ENCODE peak calls at places on chromosomes 12 and 14, in eight cellular contexts. One of them, this sample, is unnamed.

GRCh38 chr12:117564885-117565284 is 203.5 kb upstream of the NOS1 start:
- DNase-seq in SW480: no peak
- DNase-seq in stimulated activated CD4-positive, alpha-beta T cell treated with anti-CD3 and anti-CD28 coated beads, Interleukin-1b, Interleukin-23, amount 100 ng/mL, for 24 hours: no peak
- DNase-seq in OCI-M1: no peak
- DNase-seq in cardiac fibroblast: no peak
- DNase-seq in iPS DF 19.7: no peak
- DNase-seq in NCI-H774: no peak
- DNase-seq in Caki2: no peak
- DNase-seq in this sample: no peak

GRCh38 chr12:69987453-69988102 is 162.6 kb downstream of the MYRFL start:
- DNase-seq in Caki2: peak
- DNase-seq in OCI-M1: no peak
- DNase-seq in cardiac fibroblast: peak
- DNase-seq in stimulated activated CD4-positive, alpha-beta T cell treated with anti-CD3 and anti-CD28 coated beads, Interleukin-1b, Interleukin-23, amount 100 ng/mL, for 24 hours: no peak
- DNase-seq in SW480: peak
- DNase-seq in iPS DF 19.7: no peak
- DNase-seq in NCI-H774: no peak
- DNase-seq in this sample: no peak

GRCh38 chr14:28651148-28651547 is 115.4 kb upstream of the FOXG1 start:
- DNase-seq in NCI-H774: no peak
- DNase-seq in iPS DF 19.7: no peak
- DNase-seq in SW480: no peak
- DNase-seq in OCI-M1: no peak
- DNase-seq in stimulated activated CD4-positive, alpha-beta T cell treated with anti-CD3 and anti-CD28 coated beads, Interleukin-1b, Interleukin-23, amount 100 ng/mL, for 24 hours: no peak
- DNase-seq in Caki2: no peak
- DNase-seq in cardiac fibroblast: peak
- DNase-seq in this sample: no peak

GRCh38 chr12:103505371-103506236 is 9.8 kb upstream of the C12orf42 start:
- DNase-seq in Caki2: no peak
- DNase-seq in NCI-H774: no peak
- DNase-seq in OCI-M1: no peak
- DNase-seq in iPS DF 19.7: no peak
- DNase-seq in cardiac fibroblast: no peak
- DNase-seq in SW480: peak
- DNase-seq in stimulated activated CD4-positive, alpha-beta T cell treated with anti-CD3 and anti-CD28 coated beads, Interleukin-1b, Interleukin-23, amount 100 ng/mL, for 24 hours: peak
- DNase-seq in this sample: no peak

GRCh38 chr12:8899835-8900234 is 14.5 kb upstream of the PHC1 start:
- DNase-seq in Caki2: no peak
- DNase-seq in stimulated activated CD4-positive, alpha-beta T cell treated with anti-CD3 and anti-CD28 coated beads, Interleukin-1b, Interleukin-23, amount 100 ng/mL, for 24 hours: no peak
- DNase-seq in OCI-M1: peak
- DNase-seq in cardiac fibroblast: no peak
- DNase-seq in SW480: no peak
- DNase-seq in iPS DF 19.7: no peak
- DNase-seq in NCI-H774: no peak
- DNase-seq in this sample: no peak

GRCh38 chr12:94338395-94338794 is 121.3 kb downstream of the CEP83 start:
- DNase-seq in Caki2: no peak
- DNase-seq in OCI-M1: no peak
- DNase-seq in SW480: no peak
- DNase-seq in stimulated activated CD4-positive, alpha-beta T cell treated with anti-CD3 and anti-CD28 coated beads, Interleukin-1b, Interleukin-23, amount 100 ng/mL, for 24 hours: no peak
- DNase-seq in NCI-H774: no peak
- DNase-seq in iPS DF 19.7: no peak
- DNase-seq in cardiac fibroblast: no peak
- DNase-seq in this sample: no peak

GRCh38 chr12:51848843-51849735 is 571 bp upstream of the FIGNL2 start:
- DNase-seq in iPS DF 19.7: no peak
- DNase-seq in Caki2: peak
- DNase-seq in SW480: no peak
- DNase-seq in NCI-H774: no peak
- DNase-seq in OCI-M1: no peak
- DNase-seq in stimulated activated CD4-positive, alpha-beta T cell treated with anti-CD3 and anti-CD28 coated beads, Interleukin-1b, Interleukin-23, amount 100 ng/mL, for 24 hours: no peak
- DNase-seq in cardiac fibroblast: no peak
- DNase-seq in this sample: no peak

GRCh38 chr12:72081787-72082186 is 143.1 kb downstream of the TPH2 start:
- DNase-seq in cardiac fibroblast: no peak
- DNase-seq in Caki2: no peak
- DNase-seq in stimulated activated CD4-positive, alpha-beta T cell treated with anti-CD3 and anti-CD28 coated beads, Interleukin-1b, Interleukin-23, amount 100 ng/mL, for 24 hours: no peak
- DNase-seq in OCI-M1: no peak
- DNase-seq in NCI-H774: no peak
- DNase-seq in iPS DF 19.7: no peak
- DNase-seq in SW480: no peak
- DNase-seq in this sample: no peak

GRCh38 chr14:50795127-50795526 is 35.8 kb downstream of the NIN start:
- DNase-seq in iPS DF 19.7: no peak
- DNase-seq in cardiac fibroblast: no peak
- DNase-seq in OCI-M1: no peak
- DNase-seq in Caki2: peak
- DNase-seq in NCI-H774: no peak
- DNase-seq in SW480: no peak
- DNase-seq in stimulated activated CD4-positive, alpha-beta T cell treated with anti-CD3 and anti-CD28 coated beads, Interleukin-1b, Interleukin-23, amount 100 ng/mL, for 24 hours: no peak
- DNase-seq in this sample: no peak

This sample was measured in iPS DF 6.9.